ENCODE peak calls at places on chromosomes 6 and 20, in six cellular contexts. L is K562, M is SK-N-SH, O is HepG2, Y is GM12892, D is H1. V is an unnamed sample.

GRCh38 chr6:11738681-11739375 is 39.8 kb downstream of the ADTRP start:
- DNase-seq in Y (no peak), L (no peak), D (no peak), O (no peak), M (no peak), V (no peak)

GRCh38 chr20:63439866-63440265 is 32.6 kb downstream of the KCNQ2 start:
- DNase-seq in D (no peak), M (no peak), Y (no peak), O (no peak), L (no peak), V (no peak)

GRCh38 chr20:40276291-40276690 is 412.7 kb downstream of the MAFB start:
- DNase-seq in Y (no peak), O (no peak), L (no peak), M (no peak), D (no peak), V (no peak)

GRCh38 chr20:44601801-44602204 is 19.4 kb downstream of the PKIG start:
- DNase-seq in M (no peak), O (no peak), D (no peak), L (no peak), Y (no peak), V (no peak)

GRCh38 chr6:157516319-157517026 is 135.5 kb downstream of the ZDHHC14 start:
- DNase-seq in L (peak; percentile 34), O (no peak), M (no peak), D (no peak), Y (no peak), V (no peak)

GRCh38 chr6:37631295-37631694 is 66.4 kb downstream of the MDGA1 start:
- DNase-seq in L (no peak), M (no peak), Y (no peak), O (no peak), D (no peak), V (no peak)

GRCh38 chr6:160767647-160768019 is 65.6 kb downstream of the PLG start:
- DNase-seq in D (no peak), O (no peak), L (no peak), M (no peak), Y (no peak), V (no peak)

GRCh38 chr6:97150932-97151331 is 132.1 kb downstream of the MMS22L start:
- DNase-seq in D (no peak), O (no peak), M (no peak), Y (no peak), L (no peak), V (no peak)

GRCh38 chr6:165231581-165232276 is 77.7 kb downstream of the C6orf118 start:
- DNase-seq in Y (no peak), D (no peak), L (no peak), M (peak; percentile 37), O (no peak), V (no peak)

DNA sequence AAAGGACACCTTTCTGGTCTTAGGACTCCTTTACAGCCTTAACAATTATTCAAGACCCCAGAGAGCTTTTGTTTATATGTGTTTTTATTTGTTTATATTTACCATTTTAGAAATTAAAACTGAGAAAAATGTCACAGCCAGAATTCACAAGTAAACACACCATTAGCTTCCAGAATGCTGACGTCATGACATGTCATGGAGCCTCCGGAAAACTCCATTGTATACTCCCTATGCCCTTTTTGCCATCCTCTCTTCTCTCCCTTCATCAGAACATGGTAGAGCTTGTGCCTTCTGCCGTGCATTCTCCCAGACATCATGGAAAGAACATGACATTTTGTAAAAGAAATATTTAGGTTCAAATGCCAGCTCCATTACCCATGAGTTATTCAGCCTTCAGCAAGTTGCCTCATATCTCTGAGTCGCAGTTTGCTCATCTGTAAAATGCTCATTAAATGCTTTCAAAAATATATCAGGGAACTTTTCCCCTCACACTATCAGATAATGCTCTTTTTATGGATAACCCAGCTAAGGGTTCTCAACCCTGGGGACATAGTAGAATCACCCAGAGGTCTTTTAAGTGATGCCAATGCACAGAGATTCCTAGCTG is 27.8 kb downstream of the TNFAIP3 start:
- DNase-seq in D (no peak), Y (no peak), O (no peak), M (no peak), L (no peak), V (no peak)
- TF ChIP-seq TAF1 in D (no peak), Y (no peak), O (no peak), M (no peak), L (no peak), V (no peak)

GRCh38 chr20:4325548-4326187 is 310.3 kb upstream of the RNF24 start:
- DNase-seq in M (no peak), Y (no peak), D (no peak), L (no peak), O (no peak), V (no peak)

GRCh38 chr20:4328541-4328940 is 313.2 kb upstream of the RNF24 start:
- DNase-seq in Y (no peak), M (no peak), D (no peak), L (no peak), O (no peak), V (no peak)

GRCh38 chr20:4327956-4328355 is 312.6 kb upstream of the RNF24 start:
- DNase-seq in D (no peak), Y (no peak), M (no peak), O (no peak), L (no peak), V (no peak)

GRCh38 chr20:4324611-4325238 is 309.4 kb upstream of the RNF24 start:
- DNase-seq in O (no peak), L (no peak), D (no peak), M (no peak), Y (no peak), V (no peak)

GRCh38 chr20:4326194-4327065 is 311.1 kb upstream of the RNF24 start:
- DNase-seq in O (no peak), Y (no peak), M (no peak), L (no peak), D (no peak), V (no peak)
- TF ChIP-seq TAF1 in O (no peak), Y (no peak), M (no peak), L (no peak), D (no peak), V (no peak)

GRCh38 chr20:57074386-57074785 is 192.1 kb downstream of the BMP7 start:
- DNase-seq in M (no peak), O (no peak), L (no peak), Y (no peak), D (no peak), V (no peak)

GRCh38 chr20:57078101-57078500 is 188.3 kb downstream of the BMP7 start:
- DNase-seq in O (no peak), D (no peak), L (no peak), M (no peak), Y (no peak), V (no peak)

GRCh38 chr20:57075181-57075580 is 191.3 kb downstream of the BMP7 start:
- DNase-seq in D (no peak), M (no peak), Y (no peak), O (no peak), L (no peak), V (no peak)

GRCh38 chr20:57076951-57077350 is 189.5 kb downstream of the BMP7 start:
- DNase-seq in L (no peak), Y (no peak), D (no peak), M (no peak), O (no peak), V (no peak)

DNA sequence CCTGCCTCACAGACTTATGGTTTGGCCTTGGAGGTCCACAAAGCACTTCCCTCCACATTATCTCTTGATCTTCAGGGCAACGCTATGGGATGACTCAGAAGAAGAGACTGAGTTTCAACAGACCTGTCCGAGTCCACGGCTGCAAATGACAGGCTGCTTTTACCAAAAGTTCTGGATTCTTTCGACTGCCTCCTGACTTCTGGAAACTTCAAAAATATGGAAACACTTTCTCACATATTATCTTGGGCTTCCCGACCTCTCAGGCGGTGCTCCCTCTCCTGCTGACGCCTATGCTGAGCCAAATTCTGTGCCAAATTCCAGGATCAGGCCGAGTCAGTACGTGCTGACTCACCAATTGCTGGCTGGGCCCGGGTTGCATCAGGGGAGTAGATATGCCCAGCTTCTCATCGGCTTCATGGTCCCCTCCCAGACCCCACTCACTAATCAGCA is 190.2 kb downstream of the BMP7 start:
- DNase-seq in D (no peak), M (no peak), Y (no peak), L (peak; percentile 8), O (peak; percentile 31), V (no peak)
- TF ChIP-seq TAF1 in D (no peak), M (no peak), Y (no peak), L (no peak), O (no peak), V (no peak)

GRCh38 chr6:88223298-88223697 is 57.2 kb upstream of the CNR1 start:
- DNase-seq in D (no peak), L (no peak), Y (no peak), M (no peak), O (no peak), V (no peak)

DNA sequence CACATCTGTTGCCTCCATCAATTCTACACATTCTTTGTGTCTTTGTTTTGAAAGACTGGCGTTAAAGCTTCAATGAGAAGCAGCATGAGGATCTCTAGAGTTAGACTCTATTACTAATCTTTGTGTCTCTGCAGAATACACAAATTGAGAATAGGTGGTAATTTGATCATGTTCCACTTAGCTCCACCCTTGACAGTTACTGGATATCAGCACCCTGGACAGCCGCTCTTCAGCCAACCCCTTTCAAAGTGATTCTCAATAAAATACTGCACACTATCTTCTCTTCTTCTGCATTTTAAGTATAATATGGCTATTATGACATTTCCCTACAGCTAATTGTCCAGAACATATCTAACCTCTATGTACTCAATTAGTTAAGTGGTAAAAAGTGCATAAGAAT is 54.3 kb upstream of the CNR1 start:
- DNase-seq in D (no peak), L (peak; percentile 37), O (peak; percentile 2), Y (no peak), M (no peak), V (no peak)
- TF ChIP-seq TAF1 in D (no peak), L (no peak), O (no peak), Y (no peak), M (no peak), V (no peak)

V was measured in GM12891.